ENCODE peak calls at places on chromosome 17, in six cellular contexts. N is left ventricle myocardium inferior, Y is mucosa of descending colon, X is body of pancreas, O is B cell, W is fibroblast of villous mesenchyme. A is an unnamed sample.

GRCh38 chr17:11272191-11272590 is 31.2 kb downstream of the SHISA6 start:
- DNase-seq in N (no peak), Y (no peak), X (no peak), O (no peak), W (no peak), A (no peak)

GRCh38 chr17:80948961-80949450 is 42.6 kb upstream of the CHMP6 start:
- DNase-seq in N (no peak), Y (no peak), X (peak; percentile 5), O (peak; percentile 33), W (no peak), A (no peak)

GRCh38 chr17:44248220-44248529 is 19.8 kb downstream of the SLC4A1 start:
- DNase-seq in N (no peak), Y (no peak), X (no peak), O (no peak), W (no peak), A (no peak)

GRCh38 chr17:15659663-15660062 is 24.4 kb downstream of the TRIM16 start:
- DNase-seq in N (no peak), Y (no peak), X (peak; percentile 86), O (no peak), W (no peak), A (no peak)

GRCh38 chr17:66542967-66543525 is 240.6 kb downstream of the PRKCA start:
- DNase-seq in N (no peak), Y (no peak), X (no peak), O (no peak), W (peak; percentile 79), A (peak; percentile 88)

GRCh38 chr17:63446981-63447687 is 1.0 kb upstream of the CYB561 start:
- DNase-seq in N (no peak), Y (peak; percentile 72), X (peak; percentile 61), O (no peak), W (no peak), A (no peak)

GRCh38 chr17:27651411-27652345 is 20.7 kb downstream of the LGALS9 start:
- DNase-seq in N (peak; percentile 64), Y (no peak), X (peak; percentile 78), O (peak; percentile 65), W (peak; percentile 33), A (peak; percentile 57)

GRCh38 chr17:72691601-72692000 is 400.9 kb downstream of the SLC39A11 start:
- DNase-seq in N (no peak), Y (no peak), X (no peak), O (no peak), W (peak; percentile 69), A (no peak)

GRCh38 chr17:732788-733720 is 658 bp downstream of the TLCD3A start:
- DNase-seq in N (peak; percentile 36), Y (peak; percentile 66), X (peak; percentile 70), O (peak; percentile 37), W (peak; percentile 26), A (peak; percentile 41)

GRCh38 chr17:45370949-45371413 is 54.2 kb upstream of the MAP3K14 start:
- DNase-seq in N (no peak), Y (no peak), X (no peak), O (no peak), W (peak; percentile 20), A (peak; percentile 76)

GRCh38 chr17:34420254-34420766 is 57.3 kb upstream of the CCL1 start:
- DNase-seq in N (peak; percentile 43), Y (no peak), X (peak; percentile 74), O (peak; percentile 64), W (peak; percentile 54), A (peak; percentile 72)

GRCh38 chr17:80471922-80472321 is 4.5 kb downstream of the NPTX1 start:
- DNase-seq in N (no peak), Y (no peak), X (no peak), O (no peak), W (no peak), A (no peak)

GRCh38 chr17:55723488-55723848 is 804 bp upstream of the TMEM100 start:
- DNase-seq in N (no peak), Y (no peak), X (no peak), O (no peak), W (no peak), A (no peak)

GRCh38 chr17:61494325-61495160 is 42.3 kb downstream of the TBX4 start:
- DNase-seq in N (no peak), Y (no peak), X (no peak), O (no peak), W (no peak), A (no peak)

GRCh38 chr17:50352072-50352692 is 6.3 kb downstream of the XYLT2 start:
- DNase-seq in N (peak; percentile 52), Y (no peak), X (peak; percentile 49), O (no peak), W (no peak), A (no peak)

GRCh38 chr17:19759934-19760530 is 11.9 kb upstream of the ALDH3A1 start:
- DNase-seq in N (no peak), Y (no peak), X (no peak), O (no peak), W (no peak), A (no peak)

GRCh38 chr17:41481051-41481450 is at the start of gene KRT35:
- DNase-seq in N (no peak), Y (no peak), X (no peak), O (no peak), W (no peak), A (no peak)

GRCh38 chr17:8162232-8162996 is at the start of gene VAMP2:
- DNase-seq in N (peak; percentile 83), Y (peak; percentile 90), X (peak; percentile 85), O (peak; percentile 81), W (peak; percentile 64), A (peak; percentile 66)

GRCh38 chr17:46154151-46154816 is 38.9 kb downstream of the KANSL1 start:
- DNase-seq in N (no peak), Y (no peak), X (no peak), O (no peak), W (no peak), A (no peak)

GRCh38 chr17:28372203-28372944 is 880 bp downstream of the SARM1 start:
- DNase-seq in N (peak; percentile 38), Y (peak; percentile 53), X (peak; percentile 29), O (no peak), W (no peak), A (peak; percentile 23)

GRCh38 chr17:50209472-50210248 is 8.2 kb upstream of the COL1A1 start:
- DNase-seq in N (peak; percentile 90), Y (peak; percentile 88), X (peak; percentile 54), O (no peak), W (peak; percentile 100), A (peak; percentile 98)

DNA sequence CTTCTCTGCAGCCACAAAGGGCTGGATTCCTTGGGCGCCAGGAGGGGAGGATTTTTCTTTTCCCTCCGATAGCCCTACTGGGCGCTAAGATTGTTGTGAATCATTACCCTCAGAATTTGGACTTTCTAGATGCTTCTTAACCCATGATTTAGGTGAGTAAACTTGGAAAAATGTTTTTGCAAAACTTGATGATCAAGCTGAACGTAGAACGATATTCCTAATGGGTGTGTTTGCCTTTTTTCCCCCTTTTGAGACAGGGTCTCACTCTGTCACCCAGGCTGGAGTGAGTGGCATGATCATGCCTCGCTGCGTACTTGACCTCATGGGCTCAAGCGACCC is 43.8 kb downstream of the PGS1 start:
- DNase-seq in N (no peak), Y (no peak), X (no peak), O (no peak), W (no peak), A (no peak)
- TF ChIP-seq CTCF in N (peak; percentile 4), Y (no peak), X (no peak), O (peak; percentile 50), W (no peak), A (no peak)

GRCh38 chr17:4852504-4853075 is 19.4 kb downstream of the MINK1 start:
- DNase-seq in N (no peak), Y (no peak), X (peak; percentile 24), O (no peak), W (peak; percentile 43), A (peak; percentile 74)
- TF ChIP-seq CTCF in N (no peak), Y (no peak), X (no peak), O (no peak), W (no peak), A (peak; percentile 12)

GRCh38 chr17:7041607-7042506 is 2.0 kb downstream of the SLC16A11 start:
- DNase-seq in N (no peak), Y (peak; percentile 56), X (no peak), O (no peak), W (no peak), A (no peak)

GRCh38 chr17:7042507-7043194 is 1.2 kb downstream of the SLC16A11 start:
- DNase-seq in N (no peak), Y (peak; percentile 62), X (no peak), O (no peak), W (no peak), A (peak; percentile 40)

GRCh38 chr17:7035591-7036368 is at the start of gene SLC16A13:
- DNase-seq in N (peak; percentile 94), Y (peak; percentile 99), X (peak; percentile 97), O (peak; percentile 98), W (peak; percentile 93), A (peak; percentile 97)

GRCh38 chr17:7034955-7035590 is 742 bp upstream of the SLC16A13 start:
- DNase-seq in N (no peak), Y (no peak), X (no peak), O (no peak), W (no peak), A (no peak)

DNA sequence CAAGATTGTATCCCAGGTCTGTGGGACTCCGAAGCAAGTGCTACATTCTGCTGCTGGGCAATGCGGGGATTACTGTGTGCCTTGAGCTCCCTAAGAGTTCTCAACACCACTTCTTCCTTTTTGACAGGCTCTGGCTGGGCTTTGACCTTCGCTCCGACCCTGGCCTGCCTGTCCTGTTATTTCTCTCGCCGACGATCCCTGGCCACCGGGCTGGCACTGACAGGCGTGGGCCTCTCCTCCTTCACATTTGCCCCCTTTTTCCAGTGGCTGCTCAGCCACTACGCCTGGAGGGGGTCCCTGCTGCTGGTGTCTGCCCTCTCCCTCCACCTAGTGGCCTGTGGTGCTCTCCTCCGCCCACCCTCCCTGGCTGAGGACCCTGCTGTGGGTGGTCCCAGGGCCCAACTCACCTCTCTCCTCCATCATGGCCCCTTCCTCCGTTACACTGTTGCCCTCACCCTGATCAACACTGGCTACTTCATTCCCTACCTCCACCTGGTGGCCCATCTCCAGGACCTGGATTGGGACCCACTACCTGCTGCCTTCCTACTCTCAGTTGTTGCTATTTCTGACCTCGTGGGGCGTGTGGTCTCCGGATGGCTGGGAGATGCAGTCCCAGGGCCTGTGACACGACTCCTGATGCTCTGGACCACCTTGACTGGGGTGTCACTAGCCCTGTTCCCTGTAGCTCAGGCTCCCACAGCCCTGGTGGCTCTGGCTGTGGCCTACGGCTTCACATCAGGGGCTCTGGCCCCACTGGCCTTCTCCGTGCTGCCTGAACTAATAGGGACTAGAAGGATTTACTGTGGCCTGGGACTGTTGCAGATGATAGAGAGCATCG is 2.4 kb downstream of the SLC16A13 start:
- DNase-seq in N (no peak), Y (no peak), X (no peak), O (no peak), W (no peak), A (no peak)
- TF ChIP-seq CTCF in N (no peak), Y (no peak), X (no peak), O (no peak), W (no peak), A (no peak)

GRCh38 chr17:76501018-76501826 is at the start of gene RHBDF2:
- DNase-seq in N (peak; percentile 92), Y (peak; percentile 97), X (peak; percentile 96), O (peak; percentile 93), W (peak; percentile 79), A (peak; percentile 80)

GRCh38 chr17:76501827-76502307 is 644 bp upstream of the RHBDF2 start:
- DNase-seq in N (no peak), Y (no peak), X (peak; percentile 83), O (no peak), W (no peak), A (no peak)

GRCh38 chr17:76506408-76507328 is 5.4 kb upstream of the RHBDF2 start:
- DNase-seq in N (peak; percentile 80), Y (peak; percentile 87), X (peak; percentile 89), O (peak; percentile 87), W (peak; percentile 66), A (peak; percentile 67)

GRCh38 chr17:76502326-76503211 is 1.3 kb upstream of the RHBDF2 start:
- DNase-seq in N (no peak), Y (no peak), X (peak; percentile 73), O (no peak), W (no peak), A (no peak)

GRCh38 chr17:76504117-76504516 is 2.9 kb upstream of the RHBDF2 start:
- DNase-seq in N (no peak), Y (no peak), X (no peak), O (no peak), W (no peak), A (peak; percentile 38)
- TF ChIP-seq CTCF in N (no peak), Y (no peak), X (no peak), O (no peak), W (peak; percentile 22), A (peak; percentile 48)

A was measured in choroid plexus epithelial cell.